ENCODE peak calls at places on chromosome 12, in seven cellular contexts. K, I, J, R, O, S and Q are unnamed samples.

GRCh38 chr12:122121341-122122192 is 43.0 kb downstream of the MLXIP start:
- DNase-seq in J (no peak), S (no peak), K (no peak), R (no peak), I (no peak), O (no peak), Q (no peak)

GRCh38 chr12:59084758-59085383 is 164.6 kb upstream of the LRIG3 start:
- DNase-seq in S (peak), K (no peak), J (no peak), R (no peak), O (no peak), I (peak), Q (no peak)

GRCh38 chr12:54201001-54201794 is 12.4 kb upstream of the SMUG1 start:
- DNase-seq in R (peak), J (peak), K (peak), O (no peak), I (peak), S (peak), Q (peak)

GRCh38 chr12:76649091-76649490 is 89.5 kb upstream of the OSBPL8 start:
- DNase-seq in K (no peak), I (no peak), R (no peak), S (no peak), O (no peak), J (no peak), Q (no peak)

GRCh38 chr12:51262758-51263177 is 7.4 kb downstream of the SMAGP start:
- DNase-seq in K (no peak), J (peak), S (peak), I (peak), O (no peak), R (peak), Q (no peak)

GRCh38 chr12:27552886-27553560 is 29.0 kb downstream of the PPFIBP1 start:
- DNase-seq in S (no peak), K (no peak), R (no peak), O (no peak), I (no peak), J (peak), Q (peak)

GRCh38 chr12:4648099-4648498 is 752 bp downstream of the AKAP3 start:
- DNase-seq in K (no peak), R (no peak), I (peak), S (peak), J (peak), O (no peak), Q (no peak)

GRCh38 chr12:124626841-124627502 is 59.6 kb upstream of the NCOR2 start:
- DNase-seq in R (no peak), O (no peak), S (peak), K (no peak), I (peak), J (no peak), Q (no peak)

GRCh38 chr12:117027251-117028086 is 71.7 kb downstream of the TESC start:
- DNase-seq in R (no peak), J (no peak), S (no peak), K (no peak), I (no peak), O (no peak), Q (no peak)

GRCh38 chr12:88418856-88419497 is 161.3 kb downstream of the KITLG start:
- DNase-seq in O (no peak), I (peak), J (no peak), R (no peak), K (no peak), S (peak), Q (no peak)